ENCODE peak calls at places on chromosomes 16 and 17, in ten cellular contexts. T is fibroblast of pulmonary artery, S is HFF-Myc, N is neuronal stem cell, W is heart right ventricle, V is ascending aorta, Q is cardiac muscle cell, O is astrocyte of the spinal cord, R is choroid plexus epithelial cell, E is fibroblast of lung. B is an unnamed sample.

GRCh38 chr16:86011532-86011931 is 112.6 kb downstream of the IRF8 start:
- DNase-seq in S (no peak), E (no peak), N (no peak), T (no peak), Q (no peak), O (no peak), V (no peak), R (no peak), W (no peak), B (no peak)

GRCh38 chr16:21946889-21947635 is 6.1 kb upstream of the UQCRC2 start:
- DNase-seq in N (no peak), O (no peak), V (no peak), T (no peak), S (no peak), R (no peak), E (no peak), W (no peak), Q (no peak), B (no peak)

GRCh38 chr17:81249233-81250040 is 10.3 kb downstream of the NDUFAF8 start:
- DNase-seq in S (no peak), N (no peak), E (no peak), W (no peak), Q (no peak), T (peak), R (no peak), V (no peak), O (no peak), B (no peak)

GRCh38 chr16:30902070-30902972 is 5.9 kb downstream of the CTF1 start:
- DNase-seq in Q (peak), O (peak), V (peak), T (peak), N (no peak), E (peak), S (no peak), R (peak), W (peak), B (no peak)

GRCh38 chr17:72571813-72572396 is 451.1 kb downstream of the SOX9 start:
- DNase-seq in R (no peak), O (no peak), W (no peak), V (no peak), N (no peak), Q (no peak), S (no peak), E (no peak), T (no peak), B (no peak)

GRCh38 chr17:75367312-75367711 is 38.2 kb downstream of the GRB2 start:
- DNase-seq in Q (no peak), O (peak), N (no peak), W (no peak), T (peak), R (peak), V (no peak), E (no peak), S (no peak), B (no peak)

GRCh38 chr17:67221062-67221998 is 23.7 kb downstream of the HELZ start:
- DNase-seq in Q (peak), W (peak), E (peak), R (peak), O (no peak), S (no peak), N (no peak), V (no peak), T (peak), B (no peak)

GRCh38 chr17:50967795-50968194 is 101.6 kb upstream of the TOB1 start:
- DNase-seq in W (no peak), Q (no peak), O (peak), S (no peak), V (no peak), R (no peak), N (no peak), E (peak), T (peak), B (no peak)

GRCh38 chr17:5413682-5414081 is 5.8 kb downstream of the NUP88 start:
- DNase-seq in R (peak), W (no peak), T (peak), Q (no peak), O (peak), V (no peak), S (peak), E (peak), N (no peak), B (no peak)

GRCh38 chr16:65888201-65888600 is 478.3 kb upstream of the CDH5 start:
- DNase-seq in V (no peak), Q (no peak), T (no peak), E (no peak), R (no peak), S (no peak), W (no peak), N (no peak), O (no peak), B (no peak)

GRCh38 chr17:60355663-60356594 is 36.0 kb downstream of the USP32 start:
- DNase-seq in W (no peak), T (no peak), V (no peak), O (no peak), R (no peak), E (no peak), S (no peak), Q (no peak), N (no peak), B (no peak)

GRCh38 chr17:64682261-64683181 is 20.4 kb upstream of the SMURF2 start:
- DNase-seq in Q (no peak), E (peak), V (no peak), O (peak), R (peak), S (no peak), T (peak), W (no peak), N (no peak), B (no peak)

GRCh38 chr16:64983983-64984382 is 137.9 kb downstream of the CDH11 start:
- DNase-seq in W (peak), O (peak), S (peak), T (peak), N (peak), R (peak), V (no peak), E (peak), Q (peak), B (peak)

GRCh38 chr17:72185571-72185970 is 64.8 kb downstream of the SOX9 start:
- DNase-seq in Q (no peak), N (no peak), V (no peak), O (no peak), W (peak), S (no peak), T (peak), E (no peak), R (no peak), B (no peak)

GRCh38 chr16:70809392-70810060 is 8.6 kb upstream of the VAC14 start:
- DNase-seq in V (no peak), E (no peak), T (no peak), N (no peak), S (no peak), W (no peak), R (no peak), Q (no peak), O (no peak), B (no peak)

GRCh38 chr16:77171750-77172635 is 19.0 kb upstream of the MON1B start:
- DNase-seq in R (peak), Q (peak), T (peak), O (peak), W (peak), N (peak), S (peak), E (peak), V (no peak), B (no peak)

DNA sequence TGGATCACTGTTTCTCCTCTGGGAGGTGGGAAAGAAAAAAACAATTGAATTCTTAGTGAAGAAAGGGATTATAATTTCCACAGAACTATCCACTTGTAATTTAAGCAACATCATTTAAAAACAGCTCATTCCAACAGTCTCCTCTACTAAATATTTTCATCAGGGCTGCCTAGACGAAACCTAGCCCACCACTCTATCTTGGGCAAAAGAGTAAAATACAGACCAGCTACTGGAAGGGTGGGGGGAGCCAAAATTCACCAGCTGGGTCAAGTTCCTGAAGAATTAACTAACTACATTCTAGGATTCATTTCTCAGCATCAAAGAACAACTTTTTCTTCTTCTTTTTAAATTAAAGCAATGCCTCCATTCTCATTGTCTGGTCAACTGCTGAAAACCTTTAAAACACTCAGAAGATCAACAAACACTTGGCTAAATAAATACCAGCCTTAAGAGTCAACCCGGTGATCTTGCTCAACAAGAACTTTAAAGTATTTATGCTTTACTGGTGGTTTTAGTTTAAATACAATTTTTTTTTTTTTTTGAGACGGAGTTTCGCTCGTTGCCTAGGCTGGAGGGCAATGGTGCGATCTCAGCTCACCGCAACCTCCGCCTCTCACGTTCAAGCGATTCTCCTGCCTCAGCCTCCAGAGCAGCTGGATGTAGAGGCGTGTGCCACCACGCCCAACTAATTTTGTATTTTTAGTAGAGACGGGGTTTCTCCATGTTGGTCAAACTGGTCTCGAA is 25.2 kb downstream of the KANSL1 start:
- DNase-seq in T (peak), W (no peak), R (peak), O (peak), N (no peak), E (peak), V (no peak), S (no peak), Q (no peak), B (no peak)
- H3K4me3 ChIP-seq in T (no peak), W (no peak), R (no peak), O (no peak), N (no peak), E (no peak), V (no peak), S (no peak), Q (no peak), B (no peak)

GRCh38 chr17:3754458-3755334 is 31.0 kb downstream of the HASPIN start:
- DNase-seq in V (no peak), E (no peak), S (no peak), Q (peak), R (no peak), W (no peak), T (no peak), N (peak), O (no peak), B (peak)
- H3K4me3 ChIP-seq in V (no peak), E (no peak), S (no peak), Q (no peak), R (no peak), W (peak), T (no peak), N (no peak), O (no peak), B (peak)

DNA sequence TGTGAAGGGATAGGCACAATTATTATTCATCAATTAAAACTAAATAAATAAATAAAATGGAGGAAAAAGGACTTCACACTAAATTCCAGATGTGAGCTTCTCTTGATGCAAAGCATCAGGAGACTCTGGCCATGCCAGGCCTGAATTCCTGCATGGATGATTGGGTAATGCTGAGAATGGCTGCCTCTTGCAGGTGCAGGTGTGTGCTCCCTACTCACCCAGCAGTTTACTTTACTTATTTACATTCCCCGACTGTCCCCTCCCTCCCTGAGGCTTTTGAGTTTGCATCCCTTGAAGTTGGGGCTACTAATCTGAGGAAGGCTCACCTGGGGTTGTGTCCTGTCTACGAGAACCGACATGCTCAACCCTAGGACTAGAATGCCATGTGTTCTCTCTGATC is 200.4 kb downstream of the SHISA9 start:
- DNase-seq in R (no peak), S (no peak), T (no peak), V (no peak), W (no peak), E (no peak), Q (no peak), O (no peak), N (no peak), B (no peak)
- H3K4me3 ChIP-seq in R (no peak), S (no peak), T (no peak), V (no peak), W (no peak), E (no peak), Q (no peak), O (no peak), N (no peak), B (no peak)

DNA sequence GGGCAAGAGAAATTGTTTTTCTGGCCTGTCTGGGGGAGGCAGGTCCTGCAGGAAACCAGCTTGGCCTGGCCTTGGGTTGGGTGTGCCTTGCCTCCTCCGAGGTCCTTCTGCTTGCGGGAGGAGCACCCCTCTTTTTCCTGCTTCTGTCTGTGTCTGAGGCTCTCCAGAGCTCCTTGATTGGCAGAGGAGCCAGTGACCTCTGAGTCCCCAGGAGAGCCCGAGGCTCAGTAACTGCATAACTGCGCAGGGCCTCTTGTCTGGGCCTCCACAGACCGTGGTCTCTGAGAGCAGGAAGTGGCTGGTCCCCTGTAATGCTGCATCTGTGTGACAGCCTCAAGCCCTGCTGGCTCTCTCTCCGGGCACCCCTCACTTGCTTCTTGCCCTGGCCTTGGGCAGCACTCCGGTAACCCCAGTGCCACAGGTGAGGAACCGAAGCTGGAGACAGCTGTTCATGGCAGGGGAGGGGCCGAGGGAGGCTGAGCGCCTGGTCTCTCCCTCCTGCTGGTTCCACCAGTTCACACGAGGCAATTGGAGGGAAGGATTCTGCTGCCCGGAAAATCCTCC is 1.6 kb downstream of the CAPN15 start:
- DNase-seq in Q (no peak), W (no peak), R (no peak), V (no peak), S (no peak), N (no peak), O (no peak), T (no peak), E (no peak), B (no peak)
- H3K4me3 ChIP-seq in Q (peak), W (peak), R (peak), V (peak), S (peak), N (peak), O (peak), T (peak), E (peak), B (peak)

GRCh38 chr16:27403601-27403992 is 1.6 kb downstream of the IL21R start:
- DNase-seq in E (no peak), T (no peak), V (no peak), O (no peak), N (no peak), R (no peak), Q (no peak), W (no peak), S (no peak), B (no peak)

GRCh38 chr16:27401768-27402568 is at the start of gene IL21R:
- DNase-seq in O (peak), N (no peak), R (peak), W (peak), S (peak), V (peak), Q (no peak), T (peak), E (peak), B (no peak)

GRCh38 chr16:27402569-27402963 is 592 bp downstream of the IL21R start:
- DNase-seq in E (no peak), O (no peak), Q (no peak), R (no peak), W (no peak), N (no peak), S (no peak), T (no peak), V (no peak), B (no peak)

GRCh38 chr16:27404163-27404823 is 2.3 kb downstream of the IL21R start:
- DNase-seq in E (no peak), V (no peak), S (no peak), N (no peak), T (no peak), W (no peak), Q (no peak), O (no peak), R (no peak), B (no peak)

DNA sequence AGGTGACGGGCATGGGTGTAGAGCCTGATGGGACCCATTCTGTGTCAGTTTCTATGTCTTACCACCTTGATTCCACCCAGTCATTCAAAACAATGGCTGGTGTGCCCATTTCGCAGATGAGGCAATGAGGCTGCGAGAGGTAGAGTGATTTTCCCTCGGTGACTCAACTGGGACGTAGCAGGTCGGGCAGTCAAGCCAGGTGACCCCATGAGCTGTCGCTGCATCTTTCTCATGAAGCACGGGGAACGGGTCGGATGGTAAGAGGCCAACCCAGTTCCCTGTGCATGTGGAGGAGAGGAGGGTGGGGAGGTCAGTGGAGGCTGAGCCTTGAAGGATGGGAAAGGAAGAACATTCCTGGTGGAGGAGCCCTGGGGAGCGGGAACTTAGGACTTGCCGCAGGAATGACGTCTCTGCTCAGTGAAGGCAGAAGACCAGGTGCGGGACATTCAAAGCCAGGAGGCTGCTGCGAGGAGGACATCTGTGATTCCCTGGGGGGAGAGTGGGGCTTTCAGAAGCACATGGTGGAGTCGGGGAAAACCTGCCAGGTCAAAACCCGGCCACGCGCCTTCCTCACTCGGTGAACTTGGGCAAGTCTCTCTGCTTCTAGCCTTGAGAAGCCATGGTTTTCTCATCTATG is 1.1 kb downstream of the IL21R start:
- DNase-seq in W (no peak), V (no peak), E (no peak), S (no peak), Q (no peak), R (no peak), T (no peak), O (peak), N (no peak), B (no peak)
- H3K4me3 ChIP-seq in W (no peak), V (peak), E (no peak), S (no peak), Q (no peak), R (no peak), T (no peak), O (no peak), N (no peak), B (no peak)